ENCODE peak calls at places on chromosomes 12 and 14, in six cellular contexts. C, R, W, T, Q and N are unnamed samples.

GRCh38 chr12:47067176-47067575 is 12.2 kb upstream of the PCED1B start:
- DNase-seq in C (no peak), R (no peak), Q (no peak), W (no peak), T (no peak), N (no peak)

GRCh38 chr12:116806845-116807440 is 68.8 kb downstream of the RNFT2 start:
- DNase-seq in R (no peak), C (no peak), Q (no peak), T (no peak), W (no peak), N (no peak)

GRCh38 chr12:32809846-32810245 is 54.1 kb upstream of the YARS2 start:
- DNase-seq in R (no peak), C (no peak), Q (no peak), T (no peak), W (no peak), N (no peak)

GRCh38 chr12:74899031-74899829 is 310.4 kb downstream of the KCNC2 start:
- DNase-seq in R (no peak), T (no peak), C (no peak), Q (no peak), W (no peak), N (no peak)

GRCh38 chr14:56294125-56294524 is 175.9 kb downstream of the PELI2 start:
- DNase-seq in C (no peak), T (no peak), R (no peak), W (no peak), Q (no peak), N (no peak)

GRCh38 chr12:123242083-123242904 is 9.1 kb downstream of the MTRFR start:
- DNase-seq in Q (no peak), W (no peak), R (no peak), T (no peak), C (no peak), N (no peak)

GRCh38 chr14:67151082-67151666 is 38.1 kb upstream of the GARIN2 start:
- DNase-seq in C (no peak), Q (no peak), T (no peak), W (no peak), R (no peak), N (no peak)

GRCh38 chr12:3600039-3600720 is 109.2 kb downstream of the PRMT8 start:
- DNase-seq in C (no peak), R (no peak), W (no peak), T (no peak), Q (no peak), N (no peak)

GRCh38 chr14:55976219-55976618 is 142.0 kb upstream of the PELI2 start:
- DNase-seq in W (no peak), R (peak; percentile 41), C (no peak), Q (no peak), T (no peak), N (no peak)

GRCh38 chr14:99708449-99708848 is 24.4 kb downstream of the CYP46A1 start:
- DNase-seq in C (no peak), R (no peak), Q (no peak), W (no peak), T (no peak), N (no peak)

GRCh38 chr12:3752741-3753486 is at the start of gene CRACR2A:
- DNase-seq in Q (peak; percentile 85), C (peak; percentile 62), W (peak; percentile 76), T (peak; percentile 48), R (peak; percentile 60), N (peak; percentile 22)

GRCh38 chr12:94488449-94488848 is 28.8 kb upstream of the CEP83 start:
- DNase-seq in C (no peak), Q (no peak), T (no peak), W (no peak), R (no peak), N (no peak)

GRCh38 chr12:24424889-24425600 is 475.6 kb upstream of the SOX5 start:
- DNase-seq in T (no peak), Q (no peak), R (no peak), W (no peak), C (no peak), N (no peak)

GRCh38 chr12:122133192-122133950 is 40.6 kb downstream of the IL31 start:
- DNase-seq in T (no peak), R (no peak), C (no peak), W (no peak), Q (no peak), N (no peak)

GRCh38 chr12:30437044-30437443 is 258.6 kb downstream of the IPO8 start:
- DNase-seq in W (no peak), Q (no peak), R (no peak), T (no peak), C (no peak), N (no peak)

GRCh38 chr12:111773801-111774551 is 7.2 kb downstream of the ALDH2 start:
- DNase-seq in W (no peak), T (no peak), Q (peak; percentile 85), R (no peak), C (peak; percentile 64), N (peak; percentile 90)

GRCh38 chr12:34345801-34346200 is 323.5 kb downstream of the ALG10 start:
- DNase-seq in C (no peak), W (no peak), R (no peak), T (no peak), Q (no peak), N (no peak)

GRCh38 chr12:7068994-7069346 is 8.5 kb downstream of the C1S start:
- DNase-seq in W (no peak), Q (no peak), T (no peak), R (peak; percentile 17), C (no peak), N (no peak)

GRCh38 chr12:47881826-47882427 is 22.9 kb downstream of the VDR start:
- DNase-seq in W (no peak), R (no peak), C (no peak), T (peak; percentile 98), Q (no peak), N (peak; percentile 81)

GRCh38 chr14:53306267-53306721 is 153.2 kb upstream of the DDHD1 start:
- DNase-seq in R (peak; percentile 26), C (peak; percentile 67), Q (peak; percentile 65), W (peak; percentile 13), T (peak; percentile 23), N (peak; percentile 36)

GRCh38 chr12:106000376-106001104 is 138.2 kb downstream of the NUAK1 start:
- DNase-seq in T (no peak), W (no peak), R (no peak), Q (no peak), C (no peak), N (peak; percentile 58)

GRCh38 chr12:53770281-53770680 is 18.5 kb upstream of the CISTR start:
- DNase-seq in T (peak; percentile 76), R (no peak), W (no peak), Q (no peak), C (no peak), N (peak; percentile 91)

GRCh38 chr14:105863296-105864108 is 337.1 kb downstream of the TMEM121 start:
- DNase-seq in R (no peak), T (no peak), C (no peak), W (no peak), Q (peak; percentile 46), N (no peak)

GRCh38 chr14:86787782-86788181 is 1205.2 kb downstream of the GALC start:
- DNase-seq in Q (no peak), C (no peak), R (no peak), T (no peak), W (no peak), N (no peak)

GRCh38 chr12:95838125-95838524 is 20.6 kb upstream of the SNRPF start:
- DNase-seq in C (no peak), W (no peak), R (no peak), T (peak; percentile 61), Q (no peak), N (peak; percentile 21)

GRCh38 chr12:95790025-95790911 is at the start of gene NTN4:
- DNase-seq in C (peak; percentile 42), T (peak; percentile 53), W (no peak), Q (peak; percentile 77), R (peak; percentile 54), N (no peak)

GRCh38 chr12:75954076-75954475 is 77.5 kb downstream of the PHLDA1 start:
- DNase-seq in T (peak; percentile 94), C (no peak), R (no peak), W (no peak), Q (no peak), N (peak; percentile 99)
- H3K4me3 ChIP-seq in T (no peak overlapping the region), C (no peak overlapping the region), R (no peak overlapping the region), W (no peak overlapping the region), Q (no peak overlapping the region), N (no peak overlapping the region)

GRCh38 chr14:20662968-20663731 is 21.2 kb upstream of the RNASE4 start:
- DNase-seq in R (peak; percentile 78), W (peak; percentile 57), C (peak; percentile 35), T (peak; percentile 88), Q (peak; percentile 83), N (peak; percentile 85)

GRCh38 chr14:20658246-20658645 is 16.8 kb upstream of the OR6S1 start:
- DNase-seq in T (no peak), Q (no peak), W (no peak), C (no peak), R (no peak), N (no peak)

GRCh38 chr14:20661197-20661596 is 19.7 kb upstream of the OR6S1 start:
- DNase-seq in C (no peak), Q (no peak), R (no peak), T (no peak), W (no peak), N (no peak)

GRCh38 chr14:20657216-20658211 is 16.0 kb upstream of the OR6S1 start:
- DNase-seq in C (no peak), R (no peak), T (peak; percentile 49), W (no peak), Q (no peak), N (peak; percentile 76)

DNA sequence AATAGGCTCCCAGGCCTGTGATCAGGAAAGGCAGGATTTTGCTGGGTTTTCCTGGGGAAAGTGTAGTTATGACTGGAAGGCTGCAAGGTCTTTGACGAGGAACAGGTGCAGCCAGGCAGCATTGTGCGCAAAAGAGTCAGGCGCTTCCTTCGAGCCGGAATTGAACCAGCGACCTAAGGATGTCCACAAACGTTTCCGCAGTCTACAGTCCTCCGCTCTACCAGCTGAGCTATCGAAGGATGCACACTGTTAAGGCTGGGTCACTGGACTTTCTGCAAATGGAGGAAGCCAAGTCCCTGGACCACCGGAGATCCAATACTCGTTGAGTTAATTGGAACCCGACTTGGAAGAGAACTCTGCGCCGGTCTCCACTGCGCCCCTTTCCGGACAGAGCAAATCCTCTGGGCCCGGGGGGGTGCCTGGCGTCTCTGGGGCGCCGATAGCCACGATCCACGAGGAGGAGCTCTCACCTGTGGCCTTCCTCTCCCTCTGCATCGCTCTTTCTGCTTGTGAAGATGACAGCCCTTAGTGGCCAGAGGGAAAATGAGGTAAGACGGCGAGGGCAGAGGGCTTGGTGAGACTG is 18.4 kb upstream of the OR6S1 start:
- DNase-seq in R (no peak), T (no peak), W (no peak), Q (no peak), C (no peak), N (no peak)
- H3K27me3 ChIP-seq in R (peaks cover 8% of the 10 kb centered on the region), T (peaks cover 11% of the 10 kb centered on the region), W (peaks cover 3% of the 10 kb centered on the region), Q (peaks cover 52% of the 10 kb centered on the region), C (peaks cover 99% of the 10 kb centered on the region), N (peaks cover 3% of the 10 kb centered on the region)

DNA sequence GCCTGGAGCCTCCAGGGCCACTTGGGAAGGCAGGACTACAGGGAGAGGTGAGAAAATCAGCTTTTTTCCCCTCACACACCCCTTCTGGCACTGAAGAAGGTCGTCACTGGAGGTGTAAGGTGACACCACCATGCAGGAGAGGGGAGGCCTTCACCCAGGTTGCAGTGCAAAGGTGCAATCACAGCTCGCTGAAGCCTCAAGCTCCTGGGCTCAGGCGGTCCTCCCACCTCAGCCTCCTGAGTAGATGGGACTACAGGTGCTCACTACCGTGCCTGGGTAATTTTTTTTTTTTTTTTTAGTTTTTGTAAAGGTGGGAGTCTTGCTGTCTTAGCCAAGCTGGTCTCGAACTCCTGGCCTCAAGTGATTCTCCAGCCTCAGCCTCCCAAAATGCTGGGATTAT is 93.6 kb downstream of the TNFAIP2 start:
- DNase-seq in R (no peak), W (no peak), C (no peak), Q (no peak), T (no peak), N (no peak)
- TF ChIP-seq CTCF in R (no peak), W (no peak), C (no peak), Q (no peak), T (no peak), N (no peak)

GRCh38 chr12:110668480-110669192 is 20.3 kb downstream of the HVCN1 start:
- DNase-seq in W (no peak), Q (no peak), C (no peak), R (no peak), T (no peak), N (no peak)
- H3K4me3 ChIP-seq in W (no peak overlapping the region), Q (no peak overlapping the region), C (no peak overlapping the region), R (no peak overlapping the region), T (no peak overlapping the region), N (no peak overlapping the region)